ENCODE peak calls at places on chromosome 10, in six cellular contexts. X is HepG2, L is PC-3, Z is fibroblast of lung, Y is endothelial cell of umbilical vein, V is GM12878. U is an unnamed sample.

GRCh38 chr10:47421057-47421952 is 37.2 kb upstream of the ZNF488 start:
- DNase-seq in X (no peak), Y (no peak), L (peak; percentile 89), V (no peak), Z (peak; percentile 71), U (no peak)

GRCh38 chr10:6348091-6348862 is 145.5 kb downstream of the PFKFB3 start:
- DNase-seq in L (no peak), X (no peak), Z (no peak), Y (no peak), V (peak; percentile 93), U (no peak)

GRCh38 chr10:102505462-102506115 is 1.8 kb downstream of the SUFU start:
- DNase-seq in X (no peak), V (no peak), Z (no peak), L (no peak), Y (no peak), U (peak; percentile 17)

GRCh38 chr10:688287-688620 is 1.2 kb downstream of the DIP2C start:
- DNase-seq in V (no peak), Y (no peak), Z (no peak), X (no peak), L (no peak), U (no peak)

GRCh38 chr10:129866894-129867293 is 97.2 kb downstream of the EBF3 start:
- DNase-seq in X (no peak), Z (no peak), Y (no peak), L (no peak), V (no peak), U (no peak)

GRCh38 chr10:58647366-58647765 is 134.7 kb downstream of the BICC1 start:
- DNase-seq in X (no peak), Z (no peak), L (peak; percentile 28), Y (no peak), V (no peak), U (no peak)

GRCh38 chr10:9895981-9896380 is 1121.7 kb upstream of the CELF2 start:
- DNase-seq in Y (no peak), X (no peak), Z (no peak), L (no peak), V (no peak), U (no peak)

GRCh38 chr10:118151461-118151860 is 104.7 kb upstream of the RAB11FIP2 start:
- DNase-seq in Y (no peak), X (no peak), L (no peak), Z (no peak), V (no peak), U (no peak)

GRCh38 chr10:89481662-89482061 is 53.7 kb downstream of the SLC16A12 start:
- DNase-seq in X (no peak), V (no peak), Y (peak; percentile 42), Z (peak; percentile 98), L (peak; percentile 64), U (no peak)

DNA sequence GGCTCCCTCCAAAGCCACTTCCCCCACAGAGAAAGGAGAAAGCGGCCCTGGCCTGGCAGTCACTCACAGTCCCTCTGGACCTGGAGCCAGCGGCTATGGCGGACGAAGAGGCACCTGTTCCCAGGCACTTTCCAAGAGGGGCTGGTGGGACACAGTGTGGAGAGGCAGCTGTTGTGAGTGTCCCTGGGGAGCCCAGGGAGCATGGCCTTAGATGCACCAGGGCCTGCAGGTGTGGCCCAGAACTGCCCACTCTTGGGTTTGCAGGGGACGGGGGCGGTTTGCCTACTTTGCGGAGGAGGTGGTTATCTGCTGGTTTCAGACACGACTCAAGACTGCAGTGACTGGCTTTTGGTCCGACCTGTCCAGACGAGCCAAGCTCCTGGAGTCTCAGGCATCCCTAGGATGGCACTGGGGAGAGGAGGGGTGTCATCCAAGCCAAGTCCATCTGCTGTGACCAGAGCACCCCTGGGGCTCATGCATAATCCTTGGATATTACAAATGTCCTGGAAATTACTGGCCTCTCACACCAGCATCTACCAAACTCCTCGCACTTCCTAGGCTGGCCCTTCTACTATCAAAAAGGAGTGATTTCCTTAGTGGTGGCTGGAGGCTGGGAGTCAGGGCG is 18.4 kb downstream of the CTBP2 start:
- DNase-seq in Y (no peak), V (no peak), Z (no peak), X (no peak), L (no peak), U (no peak)
- H4K20me1 ChIP-seq in Y (peaks cover 4% of the 10 kb centered on the region), V (no peaks in the 10 kb centered on the region), Z (no peaks in the 10 kb centered on the region), X (no peaks in the 10 kb centered on the region), L (peaks cover 7% of the 10 kb centered on the region), U (peaks cover 100% of the 10 kb centered on the region)

GRCh38 chr10:77563638-77564270 is 73.9 kb downstream of the KCNMA1 start:
- DNase-seq in L (peak; percentile 51), V (no peak), Y (no peak), X (no peak), Z (no peak), U (no peak)
- H3K4me1 ChIP-seq in L (peaks cover 13% of the 10 kb centered on the region), V (no peaks in the 10 kb centered on the region), Y (no peaks in the 10 kb centered on the region), X (no peaks in the 10 kb centered on the region), Z (peaks cover 19% of the 10 kb centered on the region), U (peaks cover 25% of the 10 kb centered on the region)

GRCh38 chr10:81950358-81950757 is 75.4 kb downstream of the NRG3 start:
- DNase-seq in Y (no peak), L (no peak), X (no peak), Z (no peak), V (no peak), U (no peak)

GRCh38 chr10:81959016-81959415 is 84.0 kb downstream of the NRG3 start:
- DNase-seq in X (no peak), Z (no peak), Y (no peak), V (no peak), L (no peak), U (no peak)

GRCh38 chr10:81957976-81958375 is 83.0 kb downstream of the NRG3 start:
- DNase-seq in L (no peak), V (no peak), Y (peak; percentile 94), Z (no peak), X (no peak), U (no peak)

GRCh38 chr10:81949283-81949682 is 74.3 kb downstream of the NRG3 start:
- DNase-seq in L (no peak), Y (no peak), Z (no peak), X (no peak), V (no peak), U (peak; percentile 9)

DNA sequence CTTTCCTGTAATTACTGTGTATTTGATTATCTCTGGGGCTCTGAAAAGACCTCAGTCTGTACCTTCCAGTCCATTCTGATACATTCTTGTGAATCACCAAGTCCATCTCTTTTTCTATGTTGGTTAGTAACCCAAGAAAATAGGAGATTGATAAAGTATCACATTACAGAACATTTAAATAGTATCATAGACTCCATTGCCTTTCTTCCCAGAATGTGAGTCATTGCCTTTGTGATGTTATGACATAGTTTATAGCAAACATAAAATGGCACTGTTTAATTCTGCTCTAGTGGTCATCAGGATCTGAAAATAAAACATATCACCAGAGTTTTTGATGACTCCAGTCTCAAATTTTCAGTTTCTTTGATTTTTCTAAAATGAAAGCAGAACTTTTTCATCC is 78.4 kb downstream of the NRG3 start:
- DNase-seq in L (no peak), Z (no peak), X (no peak), Y (peak; percentile 73), V (no peak), U (no peak)
- H4K20me1 ChIP-seq in L (no peaks in the 10 kb centered on the region), Z (no peaks in the 10 kb centered on the region), X (no peaks in the 10 kb centered on the region), Y (no peaks in the 10 kb centered on the region), V (no peaks in the 10 kb centered on the region), U (no peaks in the 10 kb centered on the region)

GRCh38 chr10:51585742-51586141 is 113.7 kb downstream of the CSTF2T start:
- DNase-seq in X (peak; percentile 0), Z (no peak), Y (no peak), V (no peak), L (no peak), U (no peak)

GRCh38 chr10:51590802-51591201 is 108.6 kb downstream of the CSTF2T start:
- DNase-seq in L (no peak), X (no peak), V (no peak), Z (no peak), Y (no peak), U (peak; percentile 17)

DNA sequence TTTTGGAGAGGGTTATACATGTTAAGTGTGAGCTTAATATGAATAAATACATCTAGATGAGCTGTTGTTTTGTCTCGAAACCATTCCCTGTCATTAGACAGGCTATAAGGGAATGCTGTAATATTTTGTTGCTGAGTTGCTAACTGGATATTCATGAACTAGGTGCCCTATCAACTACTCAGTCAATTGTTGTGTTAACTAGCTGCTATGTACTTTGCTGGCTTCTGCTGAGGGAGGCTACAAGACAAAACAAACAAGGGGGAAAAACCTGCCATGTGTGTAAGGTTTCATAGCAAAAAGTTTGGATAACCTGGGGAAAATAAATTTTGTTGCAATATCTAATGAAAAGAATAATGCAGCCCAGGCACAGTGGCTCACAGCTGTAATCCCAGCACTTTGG is 110.4 kb downstream of the CSTF2T start:
- DNase-seq in Y (no peak), X (no peak), L (no peak), V (no peak), Z (no peak), U (no peak)
- H3K4me1 ChIP-seq in Y (peaks cover 3% of the 10 kb centered on the region), X (no peaks in the 10 kb centered on the region), L (no peaks in the 10 kb centered on the region), V (no peaks in the 10 kb centered on the region), Z (no peaks in the 10 kb centered on the region), U (peaks cover 44% of the 10 kb centered on the region)

U was measured in neural progenitor cell.